ENCODE peak calls at places on chromosomes 12 and 14, in five cellular contexts. One of them, this sample, is unnamed. For H3K36me3, the result is how much of the 10 kb centered on the place peaks cover.

GRCh38 chr12:57085999-57086950 is 2.6 kb upstream of the NAB2 start:
- DNase-seq in neuronal stem cell: peak
- DNase-seq in endothelial cell of umbilical vein: peak
- DNase-seq in fibroblast of lung: peak
- DNase-seq in GM23248: peak
- DNase-seq in this sample: peak

GRCh38 chr14:99441157-99441870 is 39.3 kb downstream of the SETD3 start:
- DNase-seq in neuronal stem cell: no peak
- DNase-seq in endothelial cell of umbilical vein: no peak
- DNase-seq in fibroblast of lung: no peak
- DNase-seq in GM23248: no peak
- DNase-seq in this sample: no peak

GRCh38 chr14:94372021-94372605 is 16.3 kb downstream of the SERPINA1 start:
- DNase-seq in neuronal stem cell: no peak
- DNase-seq in endothelial cell of umbilical vein: no peak
- DNase-seq in fibroblast of lung: no peak
- DNase-seq in GM23248: no peak
- DNase-seq in this sample: no peak

GRCh38 chr12:122422769-122423257 is 344 bp upstream of the CLIP1 start:
- DNase-seq in neuronal stem cell: peak
- DNase-seq in endothelial cell of umbilical vein: peak
- DNase-seq in fibroblast of lung: peak
- DNase-seq in GM23248: peak
- DNase-seq in this sample: peak

GRCh38 chr12:52907092-52907810 is 2.4 kb upstream of the KRT8 start:
- DNase-seq in neuronal stem cell: no peak
- DNase-seq in endothelial cell of umbilical vein: peak
- DNase-seq in fibroblast of lung: peak
- DNase-seq in GM23248: no peak
- DNase-seq in this sample: no peak

GRCh38 chr14:96582641-96582980 is 80.4 kb downstream of the PAPOLA start:
- DNase-seq in neuronal stem cell: no peak
- DNase-seq in endothelial cell of umbilical vein: no peak
- DNase-seq in fibroblast of lung: no peak
- DNase-seq in GM23248: no peak
- DNase-seq in this sample: no peak

GRCh38 chr12:92854344-92854743 is 74.8 kb downstream of the EEA1 start:
- DNase-seq in neuronal stem cell: no peak
- DNase-seq in endothelial cell of umbilical vein: no peak
- DNase-seq in fibroblast of lung: no peak
- DNase-seq in GM23248: no peak
- DNase-seq in this sample: no peak

GRCh38 chr14:34318014-34318413 is 144.0 kb downstream of the SPTSSA start:
- DNase-seq in neuronal stem cell: no peak
- DNase-seq in endothelial cell of umbilical vein: no peak
- DNase-seq in fibroblast of lung: no peak
- DNase-seq in GM23248: no peak
- DNase-seq in this sample: no peak

GRCh38 chr12:3680919-3681594 is 71.9 kb downstream of the CRACR2A start:
- DNase-seq in neuronal stem cell: no peak
- DNase-seq in endothelial cell of umbilical vein: peak
- DNase-seq in fibroblast of lung: no peak
- DNase-seq in GM23248: no peak
- DNase-seq in this sample: no peak

GRCh38 chr12:56271031-56271430 is 4.3 kb downstream of the COQ10A start:
- DNase-seq in neuronal stem cell: no peak
- DNase-seq in endothelial cell of umbilical vein: peak
- DNase-seq in fibroblast of lung: peak
- DNase-seq in GM23248: peak
- DNase-seq in this sample: peak

GRCh38 chr12:22543246-22544037 is 900 bp downstream of the C2CD5 start:
- DNase-seq in neuronal stem cell: peak
- DNase-seq in endothelial cell of umbilical vein: peak
- DNase-seq in fibroblast of lung: peak
- DNase-seq in GM23248: peak
- DNase-seq in this sample: peak

GRCh38 chr12:32486158-32486557 is 86.8 kb downstream of the FGD4 start:
- DNase-seq in neuronal stem cell: no peak
- DNase-seq in endothelial cell of umbilical vein: peak
- DNase-seq in fibroblast of lung: peak
- DNase-seq in GM23248: no peak
- DNase-seq in this sample: no peak

GRCh38 chr14:80425686-80426085 is 214.4 kb upstream of the DIO2 start:
- DNase-seq in neuronal stem cell: no peak
- DNase-seq in endothelial cell of umbilical vein: peak
- DNase-seq in fibroblast of lung: peak
- DNase-seq in GM23248: peak
- DNase-seq in this sample: no peak

GRCh38 chr14:100333867-100334266 is 10.7 kb downstream of the SLC25A47 start:
- DNase-seq in neuronal stem cell: no peak
- DNase-seq in endothelial cell of umbilical vein: no peak
- DNase-seq in fibroblast of lung: no peak
- DNase-seq in GM23248: no peak
- DNase-seq in this sample: no peak

GRCh38 chr12:51869931-51870330 is 18.0 kb upstream of the ANKRD33 start:
- DNase-seq in neuronal stem cell: no peak
- DNase-seq in endothelial cell of umbilical vein: no peak
- DNase-seq in fibroblast of lung: no peak
- DNase-seq in GM23248: no peak
- DNase-seq in this sample: no peak

GRCh38 chr12:51869490-51869865 is 18.4 kb upstream of the ANKRD33 start:
- DNase-seq in neuronal stem cell: no peak
- DNase-seq in endothelial cell of umbilical vein: no peak
- DNase-seq in fibroblast of lung: no peak
- DNase-seq in GM23248: no peak
- DNase-seq in this sample: no peak

GRCh38 chr12:51871126-51871525 is 16.8 kb upstream of the ANKRD33 start:
- DNase-seq in neuronal stem cell: no peak
- DNase-seq in endothelial cell of umbilical vein: no peak
- DNase-seq in fibroblast of lung: no peak
- DNase-seq in GM23248: no peak
- DNase-seq in this sample: no peak

GRCh38 chr12:51867796-51868428 is 19.4 kb upstream of the FIGNL2 start:
- DNase-seq in neuronal stem cell: no peak
- DNase-seq in endothelial cell of umbilical vein: no peak
- DNase-seq in fibroblast of lung: no peak
- DNase-seq in GM23248: no peak
- DNase-seq in this sample: no peak

DNA sequence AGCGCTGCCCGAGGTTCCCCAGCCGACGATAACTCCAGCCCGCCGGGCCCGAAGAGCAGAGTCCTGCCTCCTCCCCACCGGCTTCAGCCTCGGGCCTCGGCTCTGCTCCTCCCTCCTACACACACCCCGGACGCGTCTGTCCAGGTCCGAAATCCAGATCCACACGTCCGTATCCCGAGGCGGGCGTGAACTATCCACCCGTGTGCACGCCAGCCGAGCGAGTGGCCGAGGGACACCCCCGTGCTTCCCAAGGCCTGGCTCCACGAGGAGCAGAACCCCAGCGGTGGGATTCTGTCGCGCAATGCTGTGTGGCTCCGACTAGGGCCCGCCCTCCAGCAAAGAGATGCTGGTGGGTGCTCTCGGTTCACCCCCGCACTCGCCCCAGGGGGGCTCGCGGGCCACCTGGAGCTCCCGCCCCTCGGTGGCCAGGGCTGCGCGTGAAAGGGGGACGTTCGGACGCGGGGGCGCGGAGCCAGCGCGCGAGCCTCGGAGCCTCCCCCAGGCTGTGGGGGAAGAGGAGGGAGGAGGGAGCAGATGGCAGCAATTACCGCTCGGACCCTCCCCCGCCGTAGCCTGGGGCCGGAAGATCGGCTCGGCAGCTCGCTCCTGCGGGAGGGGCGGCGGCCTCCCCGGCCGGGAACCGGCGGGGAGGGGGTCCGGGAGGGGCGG is 18.9 kb upstream of the ANKRD33 start:
- DNase-seq in neuronal stem cell: no peak
- DNase-seq in endothelial cell of umbilical vein: no peak
- DNase-seq in fibroblast of lung: no peak
- DNase-seq in GM23248: peak
- DNase-seq in this sample: no peak
- H2AFZ ChIP-seq in neuronal stem cell: peak
- H2AFZ ChIP-seq in endothelial cell of umbilical vein: peak
- H2AFZ ChIP-seq in fibroblast of lung: peak
- H2AFZ ChIP-seq in GM23248: peak
- H2AFZ ChIP-seq in this sample: no peak

GRCh38 chr14:21203470-21204166 is 47.8 kb upstream of the OR5AU1 start:
- DNase-seq in neuronal stem cell: no peak
- DNase-seq in endothelial cell of umbilical vein: no peak
- DNase-seq in fibroblast of lung: no peak
- DNase-seq in GM23248: no peak
- DNase-seq in this sample: no peak

GRCh38 chr14:21205678-21206581 is 50.1 kb upstream of the OR5AU1 start:
- DNase-seq in neuronal stem cell: no peak
- DNase-seq in endothelial cell of umbilical vein: no peak
- DNase-seq in fibroblast of lung: no peak
- DNase-seq in GM23248: no peak
- DNase-seq in this sample: no peak

GRCh38 chr14:21204167-21205025 is 48.5 kb upstream of the OR5AU1 start:
- DNase-seq in neuronal stem cell: no peak
- DNase-seq in endothelial cell of umbilical vein: no peak
- DNase-seq in fibroblast of lung: no peak
- DNase-seq in GM23248: no peak
- DNase-seq in this sample: no peak

GRCh38 chr14:21206753-21207684 is 51.2 kb upstream of the OR5AU1 start:
- DNase-seq in neuronal stem cell: no peak
- DNase-seq in endothelial cell of umbilical vein: no peak
- DNase-seq in fibroblast of lung: no peak
- DNase-seq in GM23248: no peak
- DNase-seq in this sample: no peak

DNA sequence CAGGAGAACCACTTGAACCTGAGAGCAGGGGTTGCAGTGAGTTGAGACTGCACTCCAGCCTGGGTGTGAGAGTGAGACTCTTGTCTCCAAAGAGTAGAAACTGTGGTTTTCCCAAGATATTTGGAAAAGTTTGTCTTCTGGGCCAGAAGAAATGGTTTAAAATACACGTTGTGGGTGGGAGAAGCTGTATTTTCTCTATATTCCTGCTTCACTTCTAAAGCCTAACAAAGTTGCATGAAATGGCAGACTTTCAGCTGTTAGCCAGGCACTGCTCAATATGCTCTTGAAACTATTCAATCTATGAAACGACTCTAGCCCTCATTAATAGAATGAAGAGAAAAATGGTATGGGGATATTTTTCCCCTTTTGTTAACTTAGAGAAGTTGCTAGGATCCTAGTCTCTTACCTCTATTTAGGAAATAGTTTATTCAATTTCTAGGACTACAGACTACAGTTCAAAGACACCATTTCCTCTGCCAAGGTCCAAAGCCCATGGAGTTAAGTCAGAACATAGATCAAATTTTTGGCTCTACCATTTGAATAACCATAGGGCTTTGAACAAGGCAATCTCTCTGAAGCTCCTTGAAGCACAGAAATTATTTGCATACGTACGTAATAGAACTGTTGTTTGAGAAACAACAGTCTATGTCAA is 49.3 kb upstream of the OR5AU1 start:
- DNase-seq in neuronal stem cell: no peak
- DNase-seq in endothelial cell of umbilical vein: no peak
- DNase-seq in fibroblast of lung: no peak
- DNase-seq in GM23248: no peak
- DNase-seq in this sample: no peak
- H3K36me3 ChIP-seq in neuronal stem cell: under half
- H3K36me3 ChIP-seq in endothelial cell of umbilical vein: under half
- H3K36me3 ChIP-seq in fibroblast of lung: under half
- H3K36me3 ChIP-seq in GM23248: half or more
- H3K36me3 ChIP-seq in this sample: half or more

DNA sequence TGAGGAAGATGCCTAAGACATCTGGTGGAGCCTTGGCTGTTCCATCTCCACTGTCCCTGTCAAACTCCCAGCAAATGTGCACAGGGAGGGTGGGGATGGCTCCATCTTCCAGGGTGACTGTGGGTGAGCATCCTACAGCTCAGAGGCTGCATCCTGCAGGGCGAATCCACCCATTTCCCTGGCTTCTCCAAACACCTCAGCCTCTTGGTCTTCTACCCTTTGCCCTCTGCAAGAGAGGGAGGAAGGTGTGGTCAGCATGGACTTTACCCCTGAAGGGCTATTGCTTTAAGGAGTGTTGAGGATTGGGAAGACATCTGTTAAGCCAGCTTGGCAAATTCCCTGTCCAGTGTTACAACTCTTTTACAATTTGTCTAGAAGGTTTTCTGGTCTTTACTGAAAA is 23.1 kb upstream of the DGLUCY start:
- DNase-seq in neuronal stem cell: no peak
- DNase-seq in endothelial cell of umbilical vein: no peak
- DNase-seq in fibroblast of lung: no peak
- DNase-seq in GM23248: no peak
- DNase-seq in this sample: no peak
- H2AFZ ChIP-seq in neuronal stem cell: no peak
- H2AFZ ChIP-seq in endothelial cell of umbilical vein: no peak
- H2AFZ ChIP-seq in fibroblast of lung: no peak
- H2AFZ ChIP-seq in GM23248: no peak
- H2AFZ ChIP-seq in this sample: no peak

GRCh38 chr12:110252716-110253115 is 28.3 kb upstream of the ATP2A2 start:
- DNase-seq in neuronal stem cell: no peak
- DNase-seq in endothelial cell of umbilical vein: no peak
- DNase-seq in fibroblast of lung: no peak
- DNase-seq in GM23248: no peak
- DNase-seq in this sample: no peak
- H3K36me3 ChIP-seq in neuronal stem cell: under half
- H3K36me3 ChIP-seq in endothelial cell of umbilical vein: under half
- H3K36me3 ChIP-seq in fibroblast of lung: under half
- H3K36me3 ChIP-seq in GM23248: under half
- H3K36me3 ChIP-seq in this sample: under half

GRCh38 chr14:68042002-68042401 is 222.4 kb downstream of the RAD51B start:
- DNase-seq in neuronal stem cell: no peak
- DNase-seq in endothelial cell of umbilical vein: no peak
- DNase-seq in fibroblast of lung: no peak
- DNase-seq in GM23248: no peak
- DNase-seq in this sample: no peak

GRCh38 chr14:68039593-68039992 is 220.0 kb downstream of the RAD51B start:
- DNase-seq in neuronal stem cell: no peak
- DNase-seq in endothelial cell of umbilical vein: peak
- DNase-seq in fibroblast of lung: peak
- DNase-seq in GM23248: no peak
- DNase-seq in this sample: no peak

GRCh38 chr14:68043752-68044151 is 224.2 kb downstream of the RAD51B start:
- DNase-seq in neuronal stem cell: no peak
- DNase-seq in endothelial cell of umbilical vein: no peak
- DNase-seq in fibroblast of lung: no peak
- DNase-seq in GM23248: no peak
- DNase-seq in this sample: no peak

GRCh38 chr14:68040633-68041369 is 221.2 kb downstream of the RAD51B start:
- DNase-seq in neuronal stem cell: no peak
- DNase-seq in endothelial cell of umbilical vein: no peak
- DNase-seq in fibroblast of lung: no peak
- DNase-seq in GM23248: no peak
- DNase-seq in this sample: no peak

DNA sequence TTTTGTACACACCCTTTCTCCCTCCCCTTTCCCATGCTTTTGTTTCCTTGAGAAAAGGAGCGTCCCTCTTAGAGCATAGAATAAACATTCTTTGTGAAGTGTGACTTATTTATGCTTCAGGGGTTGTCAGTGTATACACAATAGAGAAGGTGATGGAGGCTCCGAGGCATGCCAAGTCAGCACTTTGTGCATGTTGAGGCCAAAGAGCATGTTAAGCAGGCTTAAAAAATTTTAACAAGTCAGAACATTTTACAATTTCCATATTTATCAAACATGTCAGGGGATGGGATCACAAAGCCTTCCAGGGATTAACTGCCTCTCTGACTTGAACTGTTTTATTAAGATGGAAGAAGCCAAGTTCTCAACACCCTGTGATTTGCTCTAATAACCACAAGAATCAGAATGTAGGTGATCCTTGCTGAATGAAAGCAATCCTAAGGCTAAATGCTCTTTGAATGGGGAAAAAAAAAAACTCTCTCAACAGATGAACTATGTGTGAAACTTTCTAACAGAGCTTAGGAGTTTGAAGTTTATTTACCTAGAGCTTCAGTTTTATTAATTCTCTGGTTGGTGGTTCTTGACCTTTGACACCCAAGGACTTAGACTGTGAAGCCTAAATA is 223.1 kb downstream of the RAD51B start:
- DNase-seq in neuronal stem cell: peak
- DNase-seq in endothelial cell of umbilical vein: no peak
- DNase-seq in fibroblast of lung: peak
- DNase-seq in GM23248: no peak
- DNase-seq in this sample: no peak
- H2AFZ ChIP-seq in neuronal stem cell: no peak
- H2AFZ ChIP-seq in endothelial cell of umbilical vein: no peak
- H2AFZ ChIP-seq in fibroblast of lung: no peak
- H2AFZ ChIP-seq in GM23248: no peak
- H2AFZ ChIP-seq in this sample: no peak

This sample was measured in OCI-LY7.